ENCODE peak calls at places on chromosomes 12 and 14, in four cellular contexts. R, S, H and W are unnamed samples.

GRCh38 chr14:38866461-38866860 is 236.6 kb downstream of the SEC23A start:
- DNase-seq in R (no peak), H (no peak), S (no peak), W (no peak)

GRCh38 chr14:104142136-104143041 is 4.0 kb downstream of the KIF26A start:
- DNase-seq in H (peak), S (no peak), R (no peak), W (no peak)

GRCh38 chr14:79332504-79333197 is 878.7 kb downstream of the DIO2 start:
- DNase-seq in R (peak), S (no peak), H (no peak), W (no peak)

GRCh38 chr12:101784376-101784775 is 45.1 kb upstream of the SYCP3 start:
- DNase-seq in H (no peak), R (no peak), S (no peak), W (no peak)

GRCh38 chr14:62914025-62914424 is 131.2 kb downstream of the KCNH5 start:
- DNase-seq in S (peak), H (no peak), R (peak), W (no peak)

GRCh38 chr14:70601162-70601561 is 707 bp upstream of the MED6 start:
- DNase-seq in H (no peak), S (peak), R (peak), W (no peak)

GRCh38 chr12:29782821-29783772 is 645 bp downstream of the TMTC1 start:
- DNase-seq in S (peak), H (peak), R (peak), W (peak)

GRCh38 chr14:62081012-62081612 is 318.9 kb downstream of the SNAPC1 start:
- DNase-seq in R (no peak), S (no peak), H (no peak), W (no peak)

GRCh38 chr12:118053071-118053985 is 7.7 kb downstream of the WSB2 start:
- DNase-seq in H (no peak), R (no peak), S (no peak), W (no peak)

GRCh38 chr14:105420141-105420975 is 731 bp downstream of the MTA1 start:
- DNase-seq in S (no peak), R (no peak), H (no peak), W (no peak)

GRCh38 chr12:9064815-9065606 is 50.7 kb downstream of the A2M start:
- DNase-seq in R (peak), H (peak), S (peak), W (no peak)

GRCh38 chr12:11652351-11653040 is 3.0 kb downstream of the ETV6 start:
- DNase-seq in R (peak), S (peak), H (no peak), W (no peak)

GRCh38 chr14:77989441-77989891 is 180.7 kb upstream of the NRXN3 start:
- DNase-seq in S (no peak), R (no peak), H (no peak), W (no peak)

GRCh38 chr12:122067966-122068365 is 10.6 kb upstream of the MLXIP start:
- DNase-seq in H (no peak), S (peak), R (peak), W (no peak)

GRCh38 chr14:22002860-22003284 is 329.3 kb upstream of the OR4E1 start:
- DNase-seq in R (no peak), H (no peak), S (no peak), W (no peak)

GRCh38 chr12:111953455-111953854 is 59.5 kb downstream of the TMEM116 start:
- DNase-seq in S (peak), H (no peak), R (no peak), W (no peak)

DNA sequence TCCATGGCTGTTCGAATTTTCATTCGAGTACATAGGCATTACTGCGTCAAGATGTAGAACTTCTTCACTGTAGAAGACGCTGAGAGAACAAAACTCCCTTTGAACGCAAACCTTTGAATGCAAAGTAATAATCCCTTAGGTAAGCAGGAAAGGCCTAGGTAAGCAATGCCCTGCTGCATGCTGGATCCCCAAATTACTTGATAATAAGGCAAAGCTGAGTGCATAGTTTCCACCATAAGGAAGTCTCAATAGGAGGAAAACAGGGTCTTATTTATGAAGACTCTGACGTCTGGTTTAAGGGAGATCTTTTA is 10.0 kb upstream of the RTRAF start:
- DNase-seq in R (no peak), H (no peak), S (no peak), W (no peak)
- TF ChIP-seq CTCF in R (no peak), H (peak), S (no peak), W (no peak)

DNA sequence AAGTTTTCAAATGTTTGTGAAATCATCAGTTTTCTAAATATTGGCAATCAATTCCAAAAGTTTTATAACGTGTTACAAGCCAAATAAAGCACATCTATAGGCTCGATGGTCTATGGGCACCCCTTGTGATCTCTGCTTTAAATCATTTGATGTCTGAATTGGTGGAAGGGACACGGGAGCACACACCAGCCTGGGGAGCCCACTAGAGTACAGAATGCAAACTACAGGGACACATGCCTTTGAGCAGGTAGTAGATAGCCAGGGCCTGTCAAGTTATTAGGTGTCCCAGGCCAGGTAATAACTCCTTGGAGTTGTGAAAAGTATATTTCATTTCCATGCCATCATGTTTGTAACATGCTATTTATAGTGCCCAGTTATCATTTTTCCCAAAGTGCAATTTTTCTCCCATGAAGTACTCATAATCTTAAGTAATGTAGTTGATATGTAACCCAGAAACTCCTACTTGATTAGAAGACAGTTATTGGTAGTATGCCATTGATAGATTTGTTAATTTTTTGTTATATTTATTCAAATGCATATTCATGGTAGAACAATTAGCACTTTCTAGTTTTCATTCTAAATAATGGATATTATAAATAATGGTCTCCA is 97.0 kb upstream of the FGD4 start:
- DNase-seq in R (no peak), S (peak), H (no peak), W (no peak)
- TF ChIP-seq CTCF in R (peak), S (peak), H (no peak), W (no peak)

DNA sequence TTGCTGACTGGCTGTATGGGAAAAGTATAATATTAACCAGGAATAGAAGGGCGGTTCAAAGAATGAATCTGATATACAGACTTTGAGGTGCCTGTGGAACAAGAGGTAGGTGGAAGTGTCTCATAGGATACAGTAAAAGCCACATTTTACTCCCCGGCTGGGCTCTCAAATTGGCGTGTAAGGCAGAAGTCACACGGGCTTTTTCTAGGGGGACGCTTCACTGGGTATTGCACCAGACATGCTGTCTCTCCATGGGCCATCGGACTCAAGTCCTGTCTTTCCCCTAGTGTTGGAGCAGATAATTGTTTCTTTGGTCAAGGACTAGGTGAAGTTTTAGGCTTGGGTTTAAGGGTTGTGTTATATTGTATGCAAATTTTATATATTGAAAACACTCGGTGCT is 9.1 kb downstream of the TMCC3 start:
- DNase-seq in R (no peak), S (no peak), H (no peak), W (no peak)
- TF ChIP-seq CTCF in R (no peak), S (no peak), H (no peak), W (no peak)

GRCh38 chr12:93060666-93061413 is 131.7 kb upstream of the EEA1 start:
- DNase-seq in R (peak), H (no peak), S (peak), W (no peak)
- TF ChIP-seq CTCF in R (no peak), H (no peak), S (peak), W (no peak)

DNA sequence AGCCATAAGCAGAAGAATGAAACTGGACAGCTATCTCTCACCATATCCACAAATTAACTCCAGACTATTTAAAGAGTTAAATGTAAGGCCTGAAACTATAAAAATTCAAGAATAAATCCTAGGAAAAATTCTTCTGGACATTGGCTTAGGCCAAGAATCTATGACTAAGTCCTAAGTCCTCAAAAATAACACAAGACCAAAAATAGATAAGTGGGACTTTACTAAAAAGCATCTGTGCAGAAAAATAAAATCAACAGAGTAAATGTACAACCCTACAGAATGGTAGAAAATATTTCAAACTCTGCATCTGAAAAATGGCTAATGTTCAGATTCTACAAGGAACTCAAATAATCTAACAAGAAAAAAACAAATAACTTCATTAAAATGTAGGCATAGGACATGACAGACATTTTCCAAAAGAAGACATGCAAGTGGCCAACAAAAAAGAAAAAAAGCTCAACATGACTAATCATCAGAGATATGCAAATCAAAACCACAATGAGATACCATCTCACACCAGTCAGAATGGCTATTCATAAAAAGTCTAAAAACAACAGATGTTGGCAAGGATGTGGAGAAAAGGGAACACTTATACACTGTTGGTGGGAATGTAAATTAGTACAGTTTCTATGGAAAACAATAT is 61.0 kb upstream of the PPFIA2 start:
- DNase-seq in H (no peak), S (peak), R (peak), W (no peak)
- TF ChIP-seq CTCF in H (no peak), S (no peak), R (no peak), W (no peak)

GRCh38 chr12:110704231-110704630 is 15.3 kb upstream of the HVCN1 start:
- DNase-seq in S (no peak), H (no peak), R (no peak), W (no peak)

GRCh38 chr12:110705309-110705708 is 16.4 kb upstream of the HVCN1 start:
- DNase-seq in S (no peak), H (no peak), R (no peak), W (no peak)

GRCh38 chr12:110702081-110702480 is 13.2 kb upstream of the HVCN1 start:
- DNase-seq in S (no peak), R (no peak), H (no peak), W (no peak)

GRCh38 chr12:110708917-110709316 is 20.0 kb upstream of the HVCN1 start:
- DNase-seq in H (no peak), R (no peak), S (no peak), W (no peak)

DNA sequence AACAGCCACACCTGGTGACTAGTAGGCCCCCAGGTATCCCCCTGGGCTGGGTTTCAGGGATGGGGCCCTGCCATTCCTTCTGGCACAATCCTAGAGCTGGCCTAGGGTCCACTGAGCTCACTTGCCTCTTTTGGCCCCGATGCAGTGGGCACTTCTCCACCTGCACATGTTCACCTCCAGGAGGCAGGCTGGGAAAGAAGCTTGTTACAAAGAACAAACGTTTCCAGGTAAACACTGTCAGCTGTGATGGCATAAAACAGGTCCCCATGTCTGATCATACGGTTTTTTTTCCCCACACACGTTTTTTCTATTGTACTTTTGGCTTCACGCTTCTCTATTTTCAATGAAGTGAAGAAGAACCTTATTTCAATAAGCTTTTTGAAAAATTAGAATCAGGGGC is 15.8 kb upstream of the HVCN1 start:
- DNase-seq in H (no peak), R (no peak), S (no peak), W (no peak)
- TF ChIP-seq CTCF in H (no peak), R (no peak), S (no peak), W (no peak)

GRCh38 chr12:43282106-43282505 is 269.9 kb downstream of the ADAMTS20 start:
- DNase-seq in H (no peak), R (no peak), S (peak), W (no peak)
- TF ChIP-seq CTCF in H (peak), R (peak), S (peak), W (no peak)

GRCh38 chr12:94648578-94648977 is 1.8 kb downstream of the TMCC3 start:
- DNase-seq in S (peak), H (no peak), R (no peak), W (no peak)

GRCh38 chr12:94650143-94651056 is at the start of gene TMCC3:
- DNase-seq in H (peak), S (peak), R (no peak), W (no peak)

GRCh38 chr12:94644622-94645021 is 5.7 kb downstream of the TMCC3 start:
- DNase-seq in S (peak), H (no peak), R (peak), W (no peak)

GRCh38 chr12:94644141-94644575 is 6.2 kb downstream of the TMCC3 start:
- DNase-seq in S (peak), H (no peak), R (peak), W (no peak)

GRCh38 chr12:94649349-94650142 is 811 bp downstream of the TMCC3 start:
- DNase-seq in S (peak), H (peak), R (peak), W (no peak)
- TF ChIP-seq CTCF in S (no peak), H (no peak), R (no peak), W (no peak)

GRCh38 chr12:2082321-2082720 is 29.5 kb downstream of the CACNA1C start:
- DNase-seq in H (no peak), S (no peak), R (no peak), W (no peak)

GRCh38 chr12:2080604-2081003 is 27.8 kb downstream of the CACNA1C start:
- DNase-seq in R (no peak), S (no peak), H (no peak), W (no peak)

GRCh38 chr12:2084553-2085296 is 31.9 kb downstream of the CACNA1C start:
- DNase-seq in S (peak), H (no peak), R (peak), W (no peak)

GRCh38 chr12:2083561-2083960 is 30.8 kb downstream of the CACNA1C start:
- DNase-seq in R (peak), S (peak), H (no peak), W (no peak)

GRCh38 chr12:2083008-2083407 is 30.2 kb downstream of the CACNA1C start:
- DNase-seq in S (peak), H (no peak), R (no peak), W (no peak)
- TF ChIP-seq CTCF in S (no peak), H (no peak), R (no peak), W (no peak)